ENCODE peak calls at places on chromosome 11, in five cellular contexts. K, A, O, V and I are unnamed samples.

GRCh38 chr11:117818036-117818858 is 6.3 kb downstream of the FXYD2 start:
- DNase-seq in K (no peak), V (no peak), A (no peak), O (no peak), I (no peak)

GRCh38 chr11:113926273-113927183 is 21.9 kb downstream of the HTR3B start:
- DNase-seq in O (no peak), V (no peak), A (no peak), K (peak), I (no peak)

GRCh38 chr11:114082767-114083181 is 23.3 kb downstream of the ZBTB16 start:
- DNase-seq in K (no peak), V (no peak), O (no peak), A (no peak), I (no peak)

GRCh38 chr11:121534131-121535093 is 81.6 kb upstream of the SORL1-AS1 start:
- DNase-seq in K (peak), A (no peak), V (no peak), O (peak), I (no peak)

GRCh38 chr11:79092791-79093313 is 348.0 kb downstream of the TENM4 start:
- DNase-seq in K (peak), V (no peak), O (no peak), A (no peak), I (peak)

GRCh38 chr11:34492806-34493414 is 20.7 kb downstream of the ELF5 start:
- DNase-seq in K (peak), V (peak), O (peak), A (peak), I (peak)

GRCh38 chr11:44791546-44791945 is 64.8 kb downstream of the TSPAN18 start:
- DNase-seq in O (no peak), V (no peak), A (no peak), K (no peak), I (no peak)

GRCh38 chr11:128222245-128222959 is 365.0 kb downstream of the ETS1 start:
- DNase-seq in A (no peak), V (no peak), O (peak), K (no peak), I (no peak)

GRCh38 chr11:72591785-72592490 is 82.3 kb downstream of the PDE2A start:
- DNase-seq in V (no peak), K (no peak), O (no peak), A (no peak), I (no peak)

GRCh38 chr11:73808052-73808451 is 20.4 kb downstream of the MRPL48 start:
- DNase-seq in V (no peak), O (no peak), A (no peak), K (no peak), I (no peak)

GRCh38 chr11:46333129-46333947 is 13.9 kb upstream of the DGKZ start:
- DNase-seq in O (peak), K (peak), A (peak), V (no peak), I (no peak)

GRCh38 chr11:34345012-34345804 is 12.6 kb downstream of the ABTB2 start:
- DNase-seq in K (peak), V (peak), O (no peak), A (no peak), I (peak)

GRCh38 chr11:8031248-8032115 is 44.3 kb downstream of the EIF3F start:
- DNase-seq in A (no peak), V (no peak), K (no peak), O (no peak), I (no peak)

GRCh38 chr11:10305262-10305963 is 540 bp downstream of the ADM start:
- DNase-seq in A (peak), K (peak), V (no peak), O (peak), I (no peak)

GRCh38 chr11:12258451-12258850 is 118.9 kb upstream of the PARVA start:
- DNase-seq in V (peak), K (peak), A (no peak), O (no peak), I (no peak)

GRCh38 chr11:1570001-1570453 is 2.0 kb downstream of the DUSP8 start:
- DNase-seq in K (no peak), A (no peak), V (no peak), O (no peak), I (no peak)

GRCh38 chr11:44766112-44766971 is 39.6 kb downstream of the TSPAN18 start:
- DNase-seq in K (peak), O (peak), V (no peak), A (no peak), I (no peak)

GRCh38 chr11:37642321-37642720 is 1044.3 kb upstream of the RAG2 start:
- DNase-seq in O (no peak), V (no peak), A (no peak), K (no peak), I (no peak)

GRCh38 chr11:59510917-59511589 is at the start of gene OR4D9:
- DNase-seq in V (no peak), O (no peak), K (no peak), A (no peak), I (no peak)

GRCh38 chr11:94948070-94948617 is 25.2 kb downstream of the CWC15 start:
- DNase-seq in V (no peak), A (no peak), K (peak), O (no peak), I (no peak)

GRCh38 chr11:70174846-70175764 is 28.0 kb upstream of the FADD start:
- DNase-seq in A (peak), K (no peak), O (peak), V (no peak), I (no peak)

GRCh38 chr11:17287058-17287457 is 10.5 kb downstream of the NUCB2 start:
- DNase-seq in A (no peak), K (no peak), O (no peak), V (no peak), I (no peak)

GRCh38 chr11:5274340-5274739 is 4.6 kb upstream of the HBE1 start:
- DNase-seq in V (no peak), O (no peak), A (no peak), K (no peak), I (no peak)

GRCh38 chr11:61578819-61579218 is 2.1 kb downstream of the SYT7 start:
- DNase-seq in V (no peak), A (no peak), K (no peak), O (no peak), I (no peak)

GRCh38 chr11:61579398-61580291 is 1.2 kb downstream of the SYT7 start:
- DNase-seq in O (peak), V (no peak), K (no peak), A (peak), I (no peak)

GRCh38 chr11:61580292-61580888 is 486 bp downstream of the SYT7 start:
- DNase-seq in V (peak), O (peak), A (peak), K (peak), I (no peak)

GRCh38 chr11:61581030-61581928 is at the start of gene SYT7:
- DNase-seq in K (peak), A (peak), V (peak), O (peak), I (peak)

DNA sequence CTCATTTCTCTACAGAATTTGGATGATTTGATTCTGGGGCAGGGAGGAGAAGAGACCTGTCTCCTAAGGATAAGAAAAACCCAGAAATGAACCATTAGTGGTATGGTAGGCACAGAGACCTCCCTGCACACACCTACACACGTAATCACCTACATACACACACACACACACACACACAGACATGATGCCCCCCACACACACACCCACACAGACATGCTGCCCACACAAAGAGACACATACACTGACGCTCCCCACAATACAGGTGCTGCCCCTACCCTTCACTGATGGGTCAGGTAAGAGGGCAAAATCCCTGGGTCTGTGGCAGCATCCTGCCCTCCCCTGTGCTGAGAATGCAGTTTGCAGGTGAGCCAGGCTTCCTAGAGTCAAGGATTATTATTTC is 1.1 kb upstream of the SYT7 start:
- DNase-seq in V (no peak), K (no peak), O (no peak), A (no peak), I (no peak)
- H3K4me2 ChIP-seq in V (peak), K (no peak), O (peak), A (no peak), I (peak)

GRCh38 chr11:18492888-18493287 is 33.9 kb downstream of the TSG101 start:
- DNase-seq in O (peak), V (no peak), K (no peak), A (no peak), I (no peak)

GRCh38 chr11:18491924-18492323 is 34.8 kb downstream of the TSG101 start:
- DNase-seq in V (no peak), K (peak), A (no peak), O (no peak), I (no peak)

GRCh38 chr11:18490319-18490718 is 34.7 kb downstream of the LDHAL6A start:
- DNase-seq in O (no peak), V (no peak), K (peak), A (no peak), I (no peak)

GRCh38 chr11:18493310-18493709 is 33.4 kb downstream of the TSG101 start:
- DNase-seq in K (no peak), O (no peak), A (no peak), V (no peak), I (no peak)

GRCh38 chr11:18490736-18491485 is 35.3 kb downstream of the LDHAL6A start:
- DNase-seq in K (no peak), A (no peak), V (no peak), O (no peak), I (no peak)
- H3K4me2 ChIP-seq in K (no peak), A (no peak), V (no peak), O (no peak), I (no peak)

GRCh38 chr11:57357310-57357709 is 19.2 kb downstream of the P2RX3 start:
- DNase-seq in K (no peak), V (no peak), A (no peak), O (no peak), I (no peak)
- H3K4me2 ChIP-seq in K (peak), V (no peak), A (no peak), O (no peak), I (no peak)

GRCh38 chr11:30432177-30432576 is 109.3 kb downstream of the ARL14EP start:
- DNase-seq in V (no peak), O (no peak), K (no peak), A (no peak), I (no peak)
- H3K4me2 ChIP-seq in V (no peak), O (no peak), K (no peak), A (no peak), I (no peak)

DNA sequence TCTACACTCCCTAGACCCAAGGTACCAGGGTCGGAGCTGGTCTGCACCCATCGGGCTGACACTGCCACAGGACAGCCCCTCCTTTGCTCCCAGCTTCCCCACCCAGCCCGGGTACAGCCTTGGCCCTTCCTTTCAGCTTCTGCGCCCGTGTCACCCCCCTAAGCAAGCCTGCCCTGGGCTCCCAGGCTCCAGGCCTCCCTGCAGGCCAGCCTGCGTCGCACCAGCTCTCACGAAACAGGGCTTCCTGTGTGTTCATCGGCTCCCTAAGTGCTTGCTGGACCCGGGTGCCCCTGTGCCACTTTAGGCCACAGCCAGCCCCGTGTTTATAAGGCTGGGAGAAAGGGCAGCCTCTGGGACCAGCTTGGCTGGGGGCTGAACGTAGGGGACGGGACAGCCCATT is 21.1 kb downstream of the FLRT1 start:
- DNase-seq in A (no peak), K (no peak), O (no peak), V (no peak), I (no peak)
- H3K4me2 ChIP-seq in A (no peak), K (no peak), O (no peak), V (no peak), I (no peak)

GRCh38 chr11:67272327-67273259 is 6.3 kb downstream of the GRK2 start:
- DNase-seq in V (no peak), K (no peak), A (no peak), O (no peak), I (no peak)
- H3K4me2 ChIP-seq in V (no peak), K (no peak), A (no peak), O (no peak), I (no peak)